ENCODE peak calls at places on chromosome 1, in four cellular contexts. E is K562, Z is HEK293T, P is HepG2. X is an unnamed sample.
A peak's percentile ranks its signal among the peaks of the same experiment; 100 is the strongest.

GRCh38 chr1:109622895-109623294 is 3.3 kb downstream of the AMPD2 start:
- DNase-seq in E (no peak), Z (no peak), P (no peak), X (no peak)

GRCh38 chr1:155321577-155322497 is 1.1 kb downstream of the RUSC1 start:
- DNase-seq in E (no peak), Z (no peak), P (no peak), X (no peak)

GRCh38 chr1:206575165-206575893 is 36.9 kb downstream of the EIF2D start:
- DNase-seq in E (peak; percentile 79), Z (no peak), P (no peak), X (no peak)

GRCh38 chr1:226407497-226408284 is at the start of gene PARP1:
- DNase-seq in E (peak; percentile 98), Z (peak; percentile 99), P (peak; percentile 71), X (peak; percentile 82)

GRCh38 chr1:17890056-17890814 is 135.1 kb downstream of the ACTL8 start:
- DNase-seq in E (no peak), Z (no peak), P (no peak), X (no peak)

GRCh38 chr1:50972766-50973165 is 2.7 kb downstream of the CDKN2C start:
- DNase-seq in E (no peak), Z (no peak), P (no peak), X (no peak)

GRCh38 chr1:19009882-19010321 is 53.4 kb upstream of the IFFO2 start:
- DNase-seq in E (no peak), Z (peak; percentile 4), P (peak; percentile 91), X (peak; percentile 34)

GRCh38 chr1:24266398-24266941 is 52.7 kb upstream of the GRHL3 start:
- DNase-seq in E (no peak), Z (no peak), P (peak; percentile 14), X (no peak)

GRCh38 chr1:61950418-61950817 is 208.1 kb downstream of the PATJ start:
- DNase-seq in E (no peak), Z (no peak), P (peak; percentile 28), X (no peak)

GRCh38 chr1:221458430-221459156 is 283.3 kb downstream of the DUSP10 start:
- DNase-seq in E (no peak), Z (no peak), P (no peak), X (no peak)

GRCh38 chr1:62407398-62408009 is 29.3 kb upstream of the USP1 start:
- DNase-seq in E (peak; percentile 51), Z (peak; percentile 73), P (peak; percentile 53), X (no peak)

GRCh38 chr1:8862528-8862927 is 16.0 kb downstream of the ENO1 start:
- DNase-seq in E (peak; percentile 57), Z (peak; percentile 60), P (no peak), X (peak; percentile 76)

GRCh38 chr1:92805216-92805615 is 20.3 kb upstream of the EVI5 start:
- DNase-seq in E (no peak), Z (no peak), P (no peak), X (no peak)

GRCh38 chr1:1917995-1918900 is 831 bp downstream of the TMEM52 start:
- DNase-seq in E (no peak), Z (no peak), P (no peak), X (no peak)

GRCh38 chr1:93345633-93346471 is at the start of gene DR1:
- DNase-seq in E (peak; percentile 94), Z (peak; percentile 93), P (peak; percentile 85), X (peak; percentile 93)

GRCh38 chr1:155184835-155185782 is 11.5 kb downstream of the TRIM46 start:
- DNase-seq in E (no peak), Z (no peak), P (no peak), X (no peak)

GRCh38 chr1:212291505-212292134 is 6.4 kb downstream of the PPP2R5A start:
- DNase-seq in E (peak; percentile 64), Z (peak; percentile 52), P (peak; percentile 50), X (no peak)

GRCh38 chr1:212294983-212295382 is 9.8 kb downstream of the PPP2R5A start:
- DNase-seq in E (no peak), Z (no peak), P (no peak), X (no peak)

GRCh38 chr1:212293579-212293978 is 8.4 kb downstream of the PPP2R5A start:
- DNase-seq in E (peak; percentile 38), Z (no peak), P (no peak), X (no peak)

GRCh38 chr1:212290608-212291007 is 5.4 kb downstream of the PPP2R5A start:
- DNase-seq in E (no peak), Z (no peak), P (peak; percentile 16), X (no peak)

GRCh38 chr1:212292250-212292924 is 7.2 kb downstream of the PPP2R5A start:
- DNase-seq in E (no peak), Z (no peak), P (no peak), X (no peak)
- TF ChIP-seq ELF4 in E (no peak), Z (no peak), P (no peak), X (no peak)

GRCh38 chr1:204284929-204285328 is 71.1 kb upstream of the GOLT1A start:
- DNase-seq in E (no peak), Z (no peak), P (no peak), X (no peak)

GRCh38 chr1:204285438-204286322 is 71.9 kb upstream of the GOLT1A start:
- DNase-seq in E (no peak), Z (no peak), P (no peak), X (no peak)

GRCh38 chr1:204282801-204283200 is 69.0 kb upstream of the GOLT1A start:
- DNase-seq in E (no peak), Z (no peak), P (no peak), X (no peak)

GRCh38 chr1:204286323-204286714 is 72.5 kb upstream of the GOLT1A start:
- DNase-seq in E (no peak), Z (no peak), P (no peak), X (no peak)

DNA sequence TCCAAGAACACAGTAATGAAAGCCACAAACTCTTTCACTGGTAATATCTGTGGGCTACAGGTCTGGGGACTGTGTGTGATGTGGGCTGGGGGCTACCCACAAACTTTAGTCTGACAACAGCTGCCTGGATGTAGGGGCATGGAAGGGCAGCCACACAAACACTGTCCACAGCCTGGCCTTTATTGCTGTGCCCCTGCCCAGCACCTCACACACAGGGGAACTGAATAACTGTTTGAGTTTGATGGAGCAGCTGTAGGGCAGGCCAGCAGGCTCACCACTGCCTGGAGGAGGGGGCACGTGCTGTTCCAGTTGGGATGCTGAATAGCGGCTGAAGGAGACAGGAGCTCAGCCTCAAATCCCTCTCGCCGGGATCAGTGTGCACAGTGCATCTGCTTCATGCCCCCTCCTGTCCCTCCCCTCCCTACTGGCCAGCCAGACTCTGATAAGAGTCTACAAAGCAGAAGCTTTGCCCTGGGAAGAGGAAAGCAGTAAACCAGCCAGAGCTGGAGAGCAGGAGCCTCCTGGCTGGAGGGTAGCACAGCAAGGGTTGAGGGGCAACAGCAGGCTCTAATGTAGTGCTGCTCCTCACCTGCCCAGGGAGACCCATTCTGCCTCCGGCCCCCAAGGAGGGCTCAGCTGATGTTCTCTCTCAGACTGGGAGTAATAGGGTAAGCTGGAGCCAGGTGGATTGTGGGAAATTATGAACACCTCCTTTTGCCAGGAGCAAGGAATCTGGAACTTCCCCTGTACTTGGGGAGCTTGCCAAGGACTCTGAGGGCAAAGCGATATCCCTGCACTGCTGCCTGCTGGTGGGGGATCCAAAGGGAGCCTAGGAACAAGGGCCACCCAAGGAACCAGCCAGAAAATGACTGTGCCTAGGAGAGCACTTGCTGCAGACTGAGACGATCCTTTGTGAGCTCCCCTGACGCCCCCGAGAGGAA is 70.2 kb upstream of the GOLT1A start:
- DNase-seq in E (no peak), Z (no peak), P (no peak), X (no peak)
- TF ChIP-seq ELF4 in E (no peak), Z (no peak), P (no peak), X (no peak)

GRCh38 chr1:211752317-211752716 is 76.9 kb upstream of the NEK2 start:
- DNase-seq in E (no peak), Z (no peak), P (no peak), X (no peak)
- TF ChIP-seq ELF4 in E (no peak), Z (no peak), P (no peak), X (no peak)

DNA sequence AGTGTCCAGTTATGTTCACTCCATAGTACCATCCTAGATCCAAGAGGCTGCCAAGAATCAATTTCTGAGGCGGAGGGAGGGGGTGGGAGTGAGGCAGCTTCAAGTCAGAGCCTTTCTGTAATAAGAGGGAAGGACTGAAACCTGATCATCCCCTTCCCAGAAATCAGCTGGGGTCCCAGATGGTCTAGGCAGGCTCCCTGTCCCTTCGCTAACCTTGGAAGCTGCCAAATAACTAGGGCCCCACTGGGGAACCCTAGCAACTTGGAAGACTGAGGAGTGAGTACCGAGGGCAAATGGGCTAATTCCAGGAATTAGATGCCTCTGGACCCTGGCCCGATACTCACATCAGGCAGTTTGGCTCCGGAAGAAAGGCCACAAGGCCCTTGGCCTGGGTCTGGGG is 113.3 kb downstream of the NAV1 start:
- DNase-seq in E (no peak), Z (no peak), P (no peak), X (no peak)
- TF ChIP-seq ELF4 in E (no peak), Z (no peak), P (no peak), X (no peak)

DNA sequence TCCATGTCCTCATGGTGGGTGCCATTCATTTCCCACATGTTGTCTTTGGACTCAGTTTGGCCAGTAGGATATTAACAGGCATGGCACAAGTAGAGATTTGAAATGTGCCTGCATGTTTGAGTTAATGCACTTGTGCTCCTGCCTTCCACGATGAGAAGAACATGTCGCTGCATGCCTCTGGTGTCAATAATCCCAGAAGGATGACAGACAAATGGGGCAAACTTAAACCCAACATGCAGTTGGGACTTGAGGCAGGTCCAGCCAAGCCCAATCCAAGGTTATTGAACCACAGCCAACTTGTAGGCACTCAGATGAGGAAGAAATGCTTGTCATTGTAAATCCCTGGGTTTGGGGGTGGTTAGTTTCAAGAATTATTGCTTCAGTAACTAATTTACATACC is 174.6 kb downstream of the TRIM33 start:
- DNase-seq in E (no peak), Z (no peak), P (no peak), X (no peak)
- TF ChIP-seq ELF4 in E (no peak), Z (no peak), P (no peak), X (no peak)

GRCh38 chr1:229479660-229480399 is 28.3 kb downstream of the NUP133 start:
- DNase-seq in E (peak; percentile 18), Z (no peak), P (no peak), X (no peak)
- TF ChIP-seq ELF4 in E (no peak), Z (no peak), P (no peak), X (no peak)

DNA sequence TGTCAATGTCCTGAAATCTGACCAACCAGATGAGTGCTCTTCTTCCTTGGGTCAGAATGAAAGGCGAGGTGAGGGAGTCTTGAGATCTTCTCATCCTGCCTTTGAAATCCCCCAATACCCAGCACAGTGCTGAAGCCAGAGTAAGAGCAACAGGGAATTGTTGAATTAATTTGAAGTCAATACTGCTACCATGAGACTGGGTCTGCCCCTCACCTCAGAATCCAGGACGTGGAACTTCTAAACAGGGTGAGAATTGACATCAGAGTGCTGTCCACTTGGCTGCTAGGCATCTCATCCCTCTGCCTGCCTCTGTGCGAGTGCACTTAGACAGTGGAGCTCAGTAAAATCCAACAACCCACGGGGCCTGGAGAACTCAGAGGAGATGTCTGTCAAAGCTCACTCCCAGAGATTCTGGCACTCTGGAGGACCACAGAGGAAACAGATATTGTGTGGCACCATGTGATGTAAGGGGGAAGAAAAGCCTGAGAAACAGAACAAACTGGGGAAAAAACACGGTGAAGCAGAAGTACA is 99.2 kb downstream of the IER5 start:
- DNase-seq in E (no peak), Z (no peak), P (no peak), X (no peak)
- TF ChIP-seq ELF4 in E (no peak), Z (no peak), P (no peak), X (no peak)

X was measured in WTC11.